ENCODE peak calls at places on chromosome X, in four cellular contexts. T, G, U and D are unnamed samples.

GRCh38 chrX:111262086-111262485 is 8.2 kb downstream of the CAPN6 start:
- DNase-seq in G (peak), U (no peak), T (no peak), D (no peak)

GRCh38 chrX:107683124-107683895 is 55.0 kb downstream of the PRPS1 start:
- DNase-seq in T (no peak), U (no peak), G (no peak), D (no peak)

GRCh38 chrX:148522006-148522405 is 21.6 kb downstream of the AFF2 start:
- DNase-seq in G (no peak), T (no peak), U (no peak), D (no peak)

GRCh38 chrX:135530097-135530496 is 9.6 kb downstream of the INTS6L start:
- DNase-seq in G (no peak), T (no peak), U (no peak), D (no peak)

GRCh38 chrX:56726609-56727008 is 2.4 kb upstream of the NBDY start:
- DNase-seq in U (peak), T (peak), G (peak), D (peak)

GRCh38 chrX:47751670-47752069 is 85.0 kb upstream of the ZNF81 start:
- DNase-seq in T (no peak), G (peak), U (no peak), D (peak)

GRCh38 chrX:123860983-123861382 is 1.1 kb downstream of the XIAP start:
- DNase-seq in T (peak), G (peak), U (no peak), D (no peak)

GRCh38 chrX:20181563-20182329 is 40.1 kb upstream of the EIF1AX start:
- DNase-seq in U (no peak), T (no peak), G (no peak), D (no peak)

GRCh38 chrX:24173115-24173847 is 23.8 kb downstream of the ZFX start:
- DNase-seq in U (no peak), G (peak), T (peak), D (no peak)

GRCh38 chrX:40273356-40274050 is 175.7 kb upstream of the BCOR start:
- DNase-seq in T (no peak), U (no peak), G (peak), D (no peak)

GRCh38 chrX:22057667-22058066 is 25.5 kb downstream of the PHEX start:
- DNase-seq in G (no peak), T (no peak), U (no peak), D (no peak)

GRCh38 chrX:154540897-154541535 is 5.6 kb downstream of the G6PD start:
- DNase-seq in U (no peak), G (peak), T (no peak), D (no peak)

GRCh38 chrX:78116365-78116764 is 12.3 kb downstream of the PGK1 start:
- DNase-seq in T (no peak), U (no peak), G (no peak), D (no peak)

GRCh38 chrX:72305286-72306084 is at the start of gene CITED1:
- DNase-seq in G (peak), T (no peak), U (no peak), D (peak)